ENCODE peak calls at places on chromosomes 13 and 19, in ten cellular contexts. Y is NCI-H1694 treated with DMSO at 0.1 percent for 48 hours, B is H1, P is AG09309, V is HAP-1, S is AML-193, A is MG63, C is T-helper 17 cell, N is LoVo, E is NCI-H524. Z is an unnamed sample.

GRCh38 chr13:95462801-95463200 is 89.7 kb upstream of the CLDN10 start:
- DNase-seq in Y (no peak), B (no peak), P (no peak), V (no peak), S (no peak), A (no peak), C (no peak), N (no peak), E (no peak), Z (no peak)

GRCh38 chr19:54329476-54330165 is 9.3 kb downstream of the LILRA4 start:
- DNase-seq in Y (no peak), B (no peak), P (no peak), V (no peak), S (no peak), A (no peak), C (no peak), N (no peak), E (no peak), Z (no peak)

GRCh38 chr13:83709751-83710515 is 172.3 kb downstream of the SLITRK1 start:
- DNase-seq in Y (no peak), B (no peak), P (no peak), V (no peak), S (no peak), A (no peak), C (no peak), N (no peak), E (no peak), Z (no peak)

GRCh38 chr13:44237276-44237767 is 136.3 kb upstream of the SERP2 start:
- DNase-seq in Y (no peak), B (no peak), P (peak; percentile 89), V (no peak), S (no peak), A (peak; percentile 40), C (no peak), N (peak; percentile 25), E (no peak), Z (no peak)

GRCh38 chr19:57688011-57688763 is 6.4 kb downstream of the ZNF551 start:
- DNase-seq in Y (no peak), B (no peak), P (no peak), V (no peak), S (no peak), A (no peak), C (no peak), N (no peak), E (no peak), Z (no peak)

GRCh38 chr13:105846923-105847322 is 688.5 kb downstream of the EFNB2 start:
- DNase-seq in Y (no peak), B (no peak), P (no peak), V (no peak), S (no peak), A (no peak), C (no peak), N (no peak), E (no peak), Z (no peak)

GRCh38 chr19:28184997-28185396 is 1028.0 kb downstream of the UQCRFS1 start:
- DNase-seq in Y (no peak), B (no peak), P (no peak), V (no peak), S (no peak), A (peak; percentile 65), C (no peak), N (no peak), E (no peak), Z (no peak)

GRCh38 chr19:48967346-48968178 is 2.5 kb downstream of the FTL start:
- DNase-seq in Y (no peak), B (no peak), P (no peak), V (no peak), S (no peak), A (no peak), C (no peak), N (peak; percentile 48), E (no peak), Z (no peak)

GRCh38 chr19:6580313-6580712 is 10.6 kb downstream of the CD70 start:
- DNase-seq in Y (no peak), B (no peak), P (no peak), V (no peak), S (no peak), A (peak; percentile 84), C (no peak), N (peak; percentile 85), E (no peak), Z (no peak)

GRCh38 chr13:111912991-111913781 is 153.8 kb upstream of the SOX1 start:
- DNase-seq in Y (no peak), B (no peak), P (no peak), V (no peak), S (no peak), A (no peak), C (no peak), N (no peak), E (no peak), Z (no peak)

GRCh38 chr13:60148918-60149317 is 14.8 kb downstream of the DIAPH3 start:
- DNase-seq in Y (no peak), B (no peak), P (no peak), V (no peak), S (no peak), A (no peak), C (no peak), N (no peak), E (no peak), Z (no peak)

GRCh38 chr19:39498262-39499081 is at the start of gene DLL3:
- DNase-seq in Y (peak; percentile 76), B (no peak), P (no peak), V (no peak), S (no peak), A (no peak), C (no peak), N (no peak), E (peak; percentile 82), Z (no peak)

GRCh38 chr19:53867225-53868090 is at the start of gene MYADM:
- DNase-seq in Y (no peak), B (peak; percentile 96), P (peak; percentile 90), V (peak; percentile 85), S (peak; percentile 86), A (peak; percentile 99), C (peak; percentile 100), N (peak; percentile 84), E (no peak), Z (peak; percentile 100)

Z was measured in effector CD4-positive, alpha-beta T cell.